ENCODE peak calls at places on chromosomes 6 and 20, in eight cellular contexts. U, N, K, J, Q, F, B and G are unnamed samples.

GRCh38 chr6:84447651-84448050 is 220.2 kb upstream of the CEP162 start:
- DNase-seq in U (no peak), N (no peak), K (no peak), J (no peak), Q (no peak), F (no peak), B (no peak), G (no peak)

GRCh38 chr20:37095108-37095608 is 639 bp downstream of the RBL1 start:
- DNase-seq in U (no peak), N (no peak), K (no peak), J (peak), Q (peak), F (no peak), B (peak), G (peak)

GRCh38 chr20:5974531-5974930 is 24.1 kb downstream of the MCM8 start:
- DNase-seq in U (no peak), N (no peak), K (no peak), J (no peak), Q (no peak), F (no peak), B (no peak), G (no peak)

GRCh38 chr20:47146703-47147102 is 209.8 kb downstream of the ZMYND8 start:
- DNase-seq in U (no peak), N (no peak), K (no peak), J (peak), Q (no peak), F (peak), B (no peak), G (no peak)

GRCh38 chr6:80165819-80166218 is 59.3 kb downstream of the BCKDHB start:
- DNase-seq in U (no peak), N (no peak), K (no peak), J (no peak), Q (no peak), F (no peak), B (no peak), G (no peak)

GRCh38 chr6:44076016-44076365 is 51.3 kb downstream of the MRPL14 start:
- DNase-seq in U (no peak), N (peak), K (no peak), J (no peak), Q (no peak), F (no peak), B (no peak), G (no peak)

GRCh38 chr6:169957351-169957963 is 206.0 kb downstream of the ERMARD start:
- DNase-seq in U (no peak), N (peak), K (no peak), J (no peak), Q (no peak), F (no peak), B (no peak), G (no peak)

GRCh38 chr6:159505140-159505922 is 187.7 kb downstream of the SOD2 start:
- DNase-seq in U (no peak), N (no peak), K (no peak), J (no peak), Q (no peak), F (no peak), B (no peak), G (no peak)

GRCh38 chr6:84340422-84340821 is 113.0 kb upstream of the CEP162 start:
- DNase-seq in U (no peak), N (no peak), K (no peak), J (no peak), Q (no peak), F (no peak), B (no peak), G (no peak)

GRCh38 chr20:62776692-62777527 is 19.4 kb upstream of the MRGBP start:
- DNase-seq in U (no peak), N (no peak), K (peak), J (peak), Q (peak), F (no peak), B (peak), G (peak)

GRCh38 chr20:64222273-64222672 is 33.3 kb upstream of the PCMTD2 start:
- DNase-seq in U (no peak), N (no peak), K (no peak), J (peak), Q (peak), F (no peak), B (no peak), G (no peak)

GRCh38 chr6:41419385-41419784 is 84.0 kb downstream of the NCR2 start:
- DNase-seq in U (no peak), N (no peak), K (no peak), J (no peak), Q (no peak), F (no peak), B (no peak), G (no peak)

GRCh38 chr6:42315991-42316378 is 98.3 kb upstream of the MRPS10 start:
- DNase-seq in U (no peak), N (no peak), K (no peak), J (peak), Q (peak), F (peak), B (no peak), G (peak)

GRCh38 chr6:3280866-3281465 is 22.2 kb downstream of the PSMG4 start:
- DNase-seq in U (peak), N (no peak), K (no peak), J (no peak), Q (no peak), F (no peak), B (no peak), G (no peak)

GRCh38 chr6:26243742-26244141 is 121.3 kb upstream of the BTN3A2 start:
- DNase-seq in U (no peak), N (no peak), K (no peak), J (no peak), Q (no peak), F (no peak), B (no peak), G (peak)

GRCh38 chr6:83480470-83480869 is 31.9 kb upstream of the PRSS35 start:
- DNase-seq in U (no peak), N (no peak), K (no peak), J (peak), Q (peak), F (no peak), B (no peak), G (no peak)

GRCh38 chr6:16976418-16977183 is 125.2 kb upstream of the STMND1 start:
- DNase-seq in U (no peak), N (no peak), K (no peak), J (no peak), Q (no peak), F (no peak), B (no peak), G (no peak)

GRCh38 chr6:156557269-156557885 is 219.8 kb upstream of the ARID1B start:
- DNase-seq in U (no peak), N (peak), K (peak), J (no peak), Q (no peak), F (no peak), B (no peak), G (no peak)

GRCh38 chr6:52519618-52520017 is 57.2 kb downstream of the TRAM2 start:
- DNase-seq in U (no peak), N (no peak), K (no peak), J (no peak), Q (no peak), F (no peak), B (no peak), G (no peak)

GRCh38 chr6:8439601-8440268 is 4.4 kb upstream of the SLC35B3 start:
- DNase-seq in U (no peak), N (no peak), K (no peak), J (no peak), Q (no peak), F (no peak), B (no peak), G (no peak)

GRCh38 chr20:8523684-8524083 is 391.6 kb downstream of the PLCB1 start:
- DNase-seq in U (no peak), N (no peak), K (peak), J (no peak), Q (no peak), F (no peak), B (no peak), G (no peak)

GRCh38 chr20:25223179-25223661 is 24.7 kb upstream of the PYGB start:
- DNase-seq in U (no peak), N (no peak), K (no peak), J (peak), Q (peak), F (peak), B (no peak), G (peak)

GRCh38 chr20:50580016-50580747 is 70.0 kb downstream of the PTPN1 start:
- DNase-seq in U (peak), N (peak), K (peak), J (no peak), Q (peak), F (no peak), B (peak), G (peak)

GRCh38 chr20:50034567-50035170 is 51.9 kb downstream of the SNAI1 start:
- DNase-seq in U (no peak), N (no peak), K (no peak), J (peak), Q (peak), F (no peak), B (no peak), G (no peak)

GRCh38 chr20:21702553-21703467 is 2.7 kb upstream of the PAX1 start:
- DNase-seq in U (no peak), N (peak), K (peak), J (peak), Q (peak), F (peak), B (no peak), G (peak)

GRCh38 chr6:132218063-132218696 is 183.1 kb downstream of the MOXD1 start:
- DNase-seq in U (no peak), N (no peak), K (peak), J (no peak), Q (peak), F (no peak), B (no peak), G (no peak)

GRCh38 chr6:33714385-33715040 is 3.0 kb upstream of the UQCC2 start:
- DNase-seq in U (peak), N (peak), K (no peak), J (no peak), Q (no peak), F (no peak), B (no peak), G (no peak)

GRCh38 chr6:126625019-126625418 is 285.1 kb downstream of the CENPW start:
- DNase-seq in U (no peak), N (no peak), K (no peak), J (peak), Q (peak), F (no peak), B (no peak), G (peak)

GRCh38 chr20:40689100-40689942 is at the start of gene MAFB:
- DNase-seq in U (peak), N (peak), K (peak), J (peak), Q (peak), F (peak), B (no peak), G (peak)

GRCh38 chr6:136323431-136324112 is 33.9 kb upstream of the BCLAF1 start:
- DNase-seq in U (no peak), N (no peak), K (no peak), J (no peak), Q (no peak), F (no peak), B (no peak), G (no peak)